ENCODE peak calls at places on chromosomes 7 and 10, in four cellular contexts. Q is HCT116, K is K562, T is HepG2. O is an unnamed sample. For H3K4me1, the result is how much of the 10 kb centered on the place peaks cover.

GRCh38 chr10:124745678-124746077 is 1.5 kb upstream of the FAM53B start:
- DNase-seq in Q (peak), K (peak), T (peak), O (peak)

GRCh38 chr10:69180525-69181204 is 631 bp downstream of the SUPV3L1 start:
- DNase-seq in Q (no peak), K (peak), T (no peak), O (no peak)

GRCh38 chr10:18164093-18164492 is 23.9 kb downstream of the CACNB2 start:
- DNase-seq in Q (no peak), T (no peak), K (no peak), O (no peak)

GRCh38 chr10:3886666-3887251 is 101.8 kb upstream of the KLF6 start:
- DNase-seq in K (no peak), T (peak), Q (no peak), O (no peak)

GRCh38 chr10:3162533-3162932 is 10.0 kb downstream of the PITRM1 start:
- DNase-seq in T (no peak), Q (no peak), K (peak), O (no peak)

GRCh38 chr10:30435068-30435422 is 1.1 kb downstream of the MAP3K8 start:
- DNase-seq in T (no peak), Q (no peak), K (no peak), O (no peak)

GRCh38 chr7:2508327-2509231 is 11.0 kb upstream of the LFNG start:
- DNase-seq in K (peak), T (no peak), Q (no peak), O (no peak)

GRCh38 chr7:124566576-124566975 is 199.0 kb downstream of the GPR37 start:
- DNase-seq in T (no peak), K (no peak), Q (no peak), O (no peak)

GRCh38 chr7:56222866-56223265 is 106.6 kb upstream of the NUPR2 start:
- DNase-seq in Q (no peak), T (no peak), K (no peak), O (no peak)

GRCh38 chr7:74417419-74417971 is 36.2 kb upstream of the GTF2IRD1 start:
- DNase-seq in T (peak), Q (peak), K (peak), O (peak)

GRCh38 chr7:96526492-96526891 is 183.2 kb downstream of the SEM1 start:
- DNase-seq in T (no peak), K (no peak), Q (no peak), O (no peak)

GRCh38 chr7:134739362-134739761 is 40.1 kb upstream of the CALD1 start:
- DNase-seq in T (no peak), K (no peak), Q (no peak), O (no peak)

GRCh38 chr10:23643396-23643795 is 204.5 kb downstream of the OTUD1 start:
- DNase-seq in Q (no peak), T (no peak), K (no peak), O (no peak)

GRCh38 chr7:43164757-43165156 is 52.3 kb downstream of the HECW1 start:
- DNase-seq in T (no peak), Q (peak), K (no peak), O (peak)

GRCh38 chr7:48458701-48459509 is 287.6 kb downstream of the ABCA13 start:
- DNase-seq in K (no peak), T (no peak), Q (no peak), O (no peak)

GRCh38 chr7:74012842-74013249 is 15.1 kb upstream of the ELN start:
- DNase-seq in Q (no peak), T (no peak), K (peak), O (no peak)

GRCh38 chr7:90570373-90570959 is 25.7 kb upstream of the CDK14 start:
- DNase-seq in K (no peak), T (no peak), Q (no peak), O (no peak)

GRCh38 chr7:139034855-139035587 is 821 bp downstream of the ZC3HAV1L start:
- DNase-seq in T (no peak), K (peak), Q (no peak), O (no peak)

GRCh38 chr10:34786464-34786863 is 28.6 kb downstream of the PARD3 start:
- DNase-seq in K (no peak), Q (no peak), T (no peak), O (no peak)

GRCh38 chr10:62038609-62039190 is 137.2 kb downstream of the ARID5B start:
- DNase-seq in T (peak), Q (peak), K (peak), O (peak)

GRCh38 chr7:99631311-99632109 is 14.8 kb downstream of the ZSCAN25 start:
- DNase-seq in Q (no peak), K (peak), T (peak), O (no peak)

GRCh38 chr10:75234683-75235374 is 928 bp downstream of the COMTD1 start:
- DNase-seq in K (peak), Q (no peak), T (no peak), O (no peak)

GRCh38 chr7:19982841-19983835 is 209.7 kb upstream of the TMEM196 start:
- DNase-seq in K (no peak), Q (peak), T (peak), O (no peak)

GRCh38 chr10:103241262-103242011 is 4.2 kb upstream of the RPEL1 start:
- DNase-seq in T (peak), Q (peak), K (no peak), O (no peak)
- TF ChIP-seq TCF7L2 in T (no peak), Q (no peak), K (no peak), O (peak)

DNA sequence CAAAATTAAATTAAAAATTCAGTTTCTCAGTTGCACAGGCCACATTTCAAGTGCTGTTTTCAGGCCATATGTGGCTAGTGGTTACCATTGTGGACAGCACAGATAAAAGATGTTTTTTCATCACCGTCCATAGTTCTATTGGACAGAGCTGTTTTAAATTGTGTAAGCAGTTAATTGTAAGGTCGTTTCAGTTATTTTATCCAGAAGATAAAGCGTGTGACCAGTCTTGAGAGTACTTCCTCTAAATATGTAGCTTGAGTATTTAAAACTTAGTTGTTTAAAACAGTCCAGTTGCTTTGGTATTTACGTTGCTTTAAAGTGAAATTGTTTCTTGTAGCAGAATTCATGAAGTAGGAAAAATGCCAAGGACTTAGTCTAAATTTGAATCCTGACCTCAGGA is 66.9 kb downstream of the ZNRF2 start:
- DNase-seq in T (no peak), Q (no peak), K (no peak), O (no peak)
- H3K4me1 ChIP-seq in T (under half), Q (under half), K (under half), O (under half)

GRCh38 chr10:21352886-21353285 is 172.6 kb downstream of the SKIDA1 start:
- DNase-seq in Q (no peak), T (no peak), K (no peak), O (no peak)

GRCh38 chr10:21343087-21343486 is 182.4 kb downstream of the SKIDA1 start:
- DNase-seq in Q (no peak), K (no peak), T (no peak), O (no peak)

GRCh38 chr10:21349912-21350286 is 175.6 kb downstream of the SKIDA1 start:
- DNase-seq in Q (no peak), K (no peak), T (no peak), O (no peak)

DNA sequence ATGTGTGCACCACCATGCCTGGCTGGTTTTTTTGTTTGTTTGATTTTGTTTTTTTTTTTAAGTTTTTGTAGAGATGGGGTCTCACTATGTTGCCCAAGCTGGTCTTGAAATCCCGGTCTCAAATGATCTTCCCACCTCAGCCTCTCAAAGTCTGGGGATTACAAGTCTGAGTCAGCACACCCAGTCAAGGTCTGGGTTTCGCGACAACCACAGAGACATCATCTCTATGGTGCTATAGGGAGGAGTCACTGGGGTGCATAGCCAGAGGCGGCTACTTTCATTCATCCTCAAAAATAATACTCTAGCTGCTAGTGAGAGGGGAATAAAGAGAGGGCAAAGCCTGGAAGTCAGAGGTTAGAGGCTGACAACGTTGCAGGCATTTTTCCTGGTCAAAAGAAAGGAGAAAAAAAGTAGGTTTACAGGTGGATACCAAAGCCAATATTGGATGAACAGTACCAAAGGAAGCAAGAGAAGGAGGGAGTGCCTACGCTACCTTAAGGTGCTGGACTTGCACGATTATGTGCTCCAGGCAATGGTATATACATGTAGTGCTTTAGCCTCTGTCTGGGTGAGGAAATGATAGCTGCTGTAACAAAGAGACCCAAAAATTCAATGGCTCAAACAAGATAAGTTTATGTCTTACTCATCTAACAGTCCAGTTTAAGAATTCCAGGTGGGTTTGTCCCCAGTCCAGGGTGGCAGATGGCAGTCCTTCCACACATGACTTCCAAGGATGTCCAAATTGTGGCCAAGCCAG is 178.3 kb downstream of the SKIDA1 start:
- DNase-seq in K (no peak), T (no peak), Q (no peak), O (no peak)
- TF ChIP-seq REST in K (no peak), T (no peak), Q (no peak), O (no peak)

GRCh38 chr7:85287126-85287825 is 100.4 kb upstream of the SEMA3D start:
- DNase-seq in T (no peak), K (no peak), Q (no peak), O (no peak)
- TF ChIP-seq TCF7L2 in T (no peak), K (no peak), Q (no peak), O (no peak)